ENCODE peak calls at places on chromosome X, in seven cellular contexts. Z is AG09309, L is kidney tubule cell, I is mesendoderm, W is GM12864, K is lower lobe of right lung, V is endothelial cell of umbilical vein. R is an unnamed sample.

GRCh38 chrX:131595120-131595519 is 51.2 kb downstream of the OR13H1 start:
- DNase-seq in Z (no peak), L (peak), I (no peak), W (no peak), K (no peak), V (no peak), R (no peak)

GRCh38 chrX:101265869-101266428 is 25.2 kb downstream of the TAF7L start:
- DNase-seq in Z (no peak), L (peak), I (no peak), W (no peak), K (no peak), V (peak), R (peak)

GRCh38 chrX:17291141-17291900 is 83.7 kb upstream of the NHS start:
- DNase-seq in Z (no peak), L (no peak), I (no peak), W (no peak), K (no peak), V (no peak), R (no peak)

GRCh38 chrX:126985960-126986359 is 166.4 kb downstream of the PRR32 start:
- DNase-seq in Z (no peak), L (no peak), I (no peak), W (no peak), K (no peak), V (no peak), R (no peak)

GRCh38 chrX:101410461-101410860 is 2.4 kb downstream of the HNRNPH2 start:
- DNase-seq in Z (no peak), L (no peak), I (peak), W (no peak), K (no peak), V (no peak), R (no peak)

GRCh38 chrX:53481816-53482485 is 47.8 kb upstream of the HSD17B10 start:
- DNase-seq in Z (peak), L (peak), I (peak), W (peak), K (peak), V (peak), R (peak)

GRCh38 chrX:154597221-154597620 is 12.3 kb downstream of the CTAG1A start:
- DNase-seq in Z (no peak), L (no peak), I (peak), W (no peak), K (no peak), V (no peak), R (no peak)

GRCh38 chrX:9279271-9279596 is 185.6 kb upstream of the TBL1X start:
- DNase-seq in Z (no peak), L (no peak), I (no peak), W (no peak), K (no peak), V (no peak), R (no peak)

GRCh38 chrX:4182010-4182806 is 468.8 kb upstream of the PRKX start:
- DNase-seq in Z (no peak), L (no peak), I (peak), W (no peak), K (no peak), V (no peak), R (no peak)

GRCh38 chrX:68985135-68985725 is 156.4 kb downstream of the EFNB1 start:
- DNase-seq in Z (no peak), L (no peak), I (peak), W (no peak), K (no peak), V (no peak), R (no peak)

GRCh38 chrX:13892856-13893255 is 76.0 kb upstream of the GPM6B start:
- DNase-seq in Z (no peak), L (no peak), I (no peak), W (no peak), K (no peak), V (no peak), R (no peak)

GRCh38 chrX:130543603-130544002 is 141.8 kb downstream of the RBMX2 start:
- DNase-seq in Z (no peak), L (no peak), I (no peak), W (no peak), K (no peak), V (no peak), R (no peak)

GRCh38 chrX:40090050-40090804 is 7.5 kb downstream of the BCOR start:
- DNase-seq in Z (no peak), L (peak), I (peak), W (no peak), K (peak), V (peak), R (peak)

GRCh38 chrX:20116087-20116574 is 576 bp downstream of the MAP7D2 start:
- DNase-seq in Z (no peak), L (no peak), I (peak), W (no peak), K (no peak), V (no peak), R (no peak)

GRCh38 chrX:40976971-40977370 is 108.3 kb upstream of the USP9X start:
- DNase-seq in Z (no peak), L (no peak), I (no peak), W (no peak), K (no peak), V (no peak), R (no peak)

GRCh38 chrX:10619311-10620015 is 922 bp downstream of the MID1 start:
- DNase-seq in Z (no peak), L (no peak), I (no peak), W (no peak), K (no peak), V (peak), R (no peak)

GRCh38 chrX:85108165-85108564 is 104.5 kb downstream of the APOOL start:
- DNase-seq in Z (no peak), L (no peak), I (no peak), W (no peak), K (no peak), V (no peak), R (no peak)

GRCh38 chrX:15471016-15471415 is 22.1 kb downstream of the PIR start:
- DNase-seq in Z (no peak), L (peak), I (peak), W (no peak), K (peak), V (peak), R (peak)

GRCh38 chrX:109966246-109966645 is 36.7 kb upstream of the TMEM164 start:
- DNase-seq in Z (no peak), L (no peak), I (no peak), W (no peak), K (no peak), V (no peak), R (no peak)

GRCh38 chrX:69674891-69675290 is 59.0 kb downstream of the EDA start:
- DNase-seq in Z (no peak), L (no peak), I (no peak), W (no peak), K (no peak), V (no peak), R (no peak)

GRCh38 chrX:86066998-86067397 is 19.6 kb upstream of the CHM start:
- DNase-seq in Z (no peak), L (no peak), I (peak), W (no peak), K (no peak), V (no peak), R (no peak)

GRCh38 chrX:30888526-30889146 is 418 bp downstream of the TAB3 start:
- DNase-seq in Z (no peak), L (no peak), I (no peak), W (no peak), K (no peak), V (peak), R (no peak)

GRCh38 chrX:10048076-10048475 is 80.9 kb downstream of the CLDN34 start:
- DNase-seq in Z (no peak), L (no peak), I (peak), W (no peak), K (no peak), V (peak), R (peak)

GRCh38 chrX:130109429-130110378 is 593 bp downstream of the ELF4 start:
- DNase-seq in Z (no peak), L (no peak), I (no peak), W (no peak), K (peak), V (no peak), R (no peak)

GRCh38 chrX:53442322-53442631 is 8.1 kb upstream of the HSD17B10 start:
- DNase-seq in Z (no peak), L (no peak), I (no peak), W (no peak), K (peak), V (no peak), R (no peak)

GRCh38 chrX:16552546-16552945 is 97.4 kb upstream of the S100G start:
- DNase-seq in Z (no peak), L (peak), I (no peak), W (no peak), K (no peak), V (no peak), R (no peak)

GRCh38 chrX:56733459-56734046 is 4.5 kb downstream of the NBDY start:
- DNase-seq in Z (no peak), L (peak), I (peak), W (no peak), K (no peak), V (peak), R (peak)

GRCh38 chrX:133726211-133726630 is 259.2 kb downstream of the GPC3 start:
- DNase-seq in Z (peak), L (peak), I (peak), W (no peak), K (no peak), V (peak), R (peak)

GRCh38 chrX:10952619-10953018 is 158.5 kb upstream of the HCCS start:
- DNase-seq in Z (no peak), L (no peak), I (peak), W (no peak), K (no peak), V (no peak), R (peak)

GRCh38 chrX:130695931-130696330 is 207.1 kb downstream of the ENOX2 start:
- DNase-seq in Z (no peak), L (no peak), I (no peak), W (no peak), K (no peak), V (no peak), R (no peak)

GRCh38 chrX:72060196-72060974 is 71.3 kb downstream of the RTL5 start:
- DNase-seq in Z (no peak), L (no peak), I (peak), W (no peak), K (no peak), V (peak), R (peak)

GRCh38 chrX:115892787-115893671 is 277.5 kb upstream of the AGTR2 start:
- DNase-seq in Z (peak), L (peak), I (peak), W (no peak), K (no peak), V (no peak), R (peak)

GRCh38 chrX:19543951-19544359 is 28.6 kb upstream of the MAP3K15 start:
- DNase-seq in Z (no peak), L (no peak), I (no peak), W (no peak), K (no peak), V (no peak), R (no peak)

GRCh38 chrX:122055450-122055849 is 1008.0 kb downstream of the GLUD2 start:
- DNase-seq in Z (no peak), L (no peak), I (no peak), W (no peak), K (no peak), V (no peak), R (no peak)

R was measured in dermis microvascular lymphatic vessel endothelial cell.